ENCODE peak calls at places on chromosomes 11 and 22, in nine cellular contexts. W is EH; I is stimulated activated CD4-positive, alpha-beta T cell treated with anti-CD3 and anti-CD28 coated beads, Interleukin-12 subunit alpha, Interleukin-12 subunit beta, amount 100 ng/mL, for 48 hours; Q is GM19239; G is HTR-8/SVneo; M is BJ; H is SW480; F is NCI-H69; P is epithelial cell of prostate. V is an unnamed sample.

GRCh38 chr11:60951909-60952741 is at the start of gene SLC15A3:
- DNase-seq in G (no peak), M (no peak), W (peak), P (no peak), I (no peak), H (no peak), Q (peak), F (no peak), V (no peak)

GRCh38 chr11:4495487-4495886 is 13.0 kb downstream of the OR52K1 start:
- DNase-seq in Q (no peak), P (no peak), M (no peak), F (no peak), H (no peak), G (no peak), W (no peak), I (no peak), V (no peak)

GRCh38 chr11:70532728-70533127 is 134.4 kb downstream of the CTTN start:
- DNase-seq in M (no peak), H (no peak), G (no peak), W (no peak), I (no peak), F (no peak), P (no peak), Q (no peak), V (no peak)

GRCh38 chr11:46674463-46675287 is 25.7 kb downstream of the ARHGAP1 start:
- DNase-seq in I (no peak), G (no peak), H (no peak), M (no peak), W (peak), Q (no peak), F (peak), P (no peak), V (peak)

GRCh38 chr11:36381005-36381350 is 84.9 kb downstream of the PRR5L start:
- DNase-seq in H (no peak), G (no peak), I (no peak), W (no peak), F (no peak), M (no peak), P (no peak), Q (no peak), V (no peak)

GRCh38 chr11:45982656-45983470 is 60.4 kb downstream of the LARGE2 start:
- DNase-seq in M (peak), F (peak), Q (no peak), W (peak), G (peak), H (peak), P (no peak), I (peak), V (no peak)

GRCh38 chr11:70751142-70751734 is 352.9 kb downstream of the CTTN start:
- DNase-seq in Q (no peak), W (no peak), M (no peak), P (no peak), I (no peak), G (no peak), F (peak), H (peak), V (no peak)

GRCh38 chr22:26949193-26949592 is 291.8 kb downstream of the MIAT start:
- DNase-seq in M (no peak), Q (no peak), W (peak), I (no peak), G (peak), F (no peak), P (no peak), H (no peak), V (no peak)

GRCh38 chr11:2259897-2260451 is 10.4 kb downstream of the ASCL2 start:
- DNase-seq in Q (no peak), G (no peak), P (no peak), H (no peak), F (no peak), M (no peak), W (no peak), I (no peak), V (no peak)

GRCh38 chr11:46249103-46249942 is 28.1 kb upstream of the CREB3L1 start:
- DNase-seq in W (peak), M (no peak), G (no peak), Q (no peak), F (no peak), I (no peak), H (no peak), P (no peak), V (no peak)

GRCh38 chr11:57588038-57588710 is 9.3 kb upstream of the SERPING1 start:
- DNase-seq in H (no peak), G (no peak), Q (no peak), M (no peak), F (no peak), W (no peak), P (no peak), I (no peak), V (no peak)